ENCODE peak calls at places on chromosomes 12 and 14, in six cellular contexts. R, L, M, T, D and C are unnamed samples.

GRCh38 chr12:55745361-55746146 is 2.6 kb downstream of the GDF11 start:
- DNase-seq in L (no peak), M (peak; percentile 17), T (no peak), D (no peak), R (no peak), C (peak; percentile 84)

GRCh38 chr14:93926873-93927571 is at the start of gene FAM181A:
- DNase-seq in M (no peak), L (no peak), T (no peak), D (no peak), R (no peak), C (peak; percentile 63)

GRCh38 chr12:31353730-31354708 is 28.1 kb upstream of the SINHCAF start:
- DNase-seq in R (no peak), D (no peak), T (no peak), L (no peak), M (peak; percentile 6), C (peak; percentile 2)

GRCh38 chr12:45660330-45660729 is 69.2 kb upstream of the ARID2 start:
- DNase-seq in M (peak; percentile 76), D (no peak), T (peak; percentile 40), L (peak; percentile 45), R (no peak), C (no peak)

GRCh38 chr12:128994869-128995268 is 141.6 kb downstream of the GLT1D1 start:
- DNase-seq in D (no peak), M (no peak), T (no peak), L (no peak), R (no peak), C (peak; percentile 34)

GRCh38 chr14:56002876-56003625 is 115.2 kb upstream of the PELI2 start:
- DNase-seq in M (peak; percentile 16), D (no peak), T (no peak), L (no peak), R (no peak), C (no peak)

GRCh38 chr14:99484106-99484505 is 2.9 kb downstream of the CCNK start:
- DNase-seq in L (peak; percentile 63), D (no peak), M (no peak), T (no peak), R (no peak), C (no peak)

GRCh38 chr14:105019861-105020814 is 745 bp downstream of the CDCA4 start:
- DNase-seq in L (no peak), M (peak; percentile 41), T (no peak), D (no peak), R (peak; percentile 72), C (peak; percentile 82)

GRCh38 chr12:57893460-57894353 is 47.2 kb upstream of the CTDSP2 start:
- DNase-seq in R (peak; percentile 91), D (peak; percentile 91), T (no peak), M (peak; percentile 95), L (no peak), C (peak; percentile 86)

GRCh38 chr14:20412876-20413784 is at the start of gene TEP1:
- DNase-seq in T (peak; percentile 65), R (peak; percentile 82), D (peak; percentile 92), M (peak; percentile 87), L (no peak), C (peak; percentile 95)

GRCh38 chr12:16587110-16587453 is 18.9 kb downstream of the LMO3 start:
- DNase-seq in M (no peak), L (no peak), T (no peak), R (no peak), D (no peak), C (no peak)

GRCh38 chr14:65588426-65589140 is 176.1 kb downstream of the FUT8 start:
- DNase-seq in D (no peak), R (no peak), M (peak; percentile 54), L (no peak), T (no peak), C (peak; percentile 61)

GRCh38 chr12:51198568-51199400 is 19.1 kb downstream of the POU6F1 start:
- DNase-seq in L (no peak), R (no peak), M (no peak), D (no peak), T (no peak), C (no peak)

GRCh38 chr12:45259732-45260480 is 44.0 kb downstream of the ANO6 start:
- DNase-seq in T (peak; percentile 98), M (peak; percentile 54), L (no peak), R (no peak), D (no peak), C (peak; percentile 51)

GRCh38 chr12:7114008-7114407 is 5.0 kb upstream of the C1RL start:
- DNase-seq in M (no peak), D (peak; percentile 18), L (no peak), R (no peak), T (no peak), C (no peak)

GRCh38 chr12:29698756-29699155 is 85.0 kb downstream of the TMTC1 start:
- DNase-seq in L (no peak), R (no peak), M (no peak), T (no peak), D (no peak), C (no peak)

GRCh38 chr12:122067966-122068365 is 10.6 kb upstream of the MLXIP start:
- DNase-seq in L (no peak), T (no peak), D (no peak), M (peak; percentile 86), R (no peak), C (peak; percentile 82)

GRCh38 chr14:93825235-93825553 is 36.9 kb upstream of the PRIMA1 start:
- DNase-seq in R (no peak), D (no peak), L (no peak), T (no peak), M (no peak), C (no peak)

GRCh38 chr14:89378119-89378518 is 38.9 kb downstream of the FOXN3 start:
- DNase-seq in R (no peak), M (peak; percentile 72), T (no peak), L (peak; percentile 28), D (no peak), C (peak; percentile 86)

GRCh38 chr12:104477812-104478388 is 21.2 kb downstream of the CHST11 start:
- DNase-seq in L (no peak), T (no peak), D (no peak), M (no peak), R (no peak), C (no peak)

GRCh38 chr12:110548678-110549077 is 34.4 kb downstream of the PPTC7 start:
- DNase-seq in R (no peak), L (no peak), M (no peak), T (no peak), D (no peak), C (no peak)

GRCh38 chr14:51304428-51304827 is 64.4 kb downstream of the TMX1 start:
- DNase-seq in L (no peak), D (no peak), R (no peak), T (no peak), M (peak; percentile 81), C (no peak)

GRCh38 chr14:100880271-100881101 is 23.0 kb downstream of the RTL1 start:
- DNase-seq in L (no peak), R (no peak), T (no peak), D (no peak), M (no peak), C (no peak)

GRCh38 chr14:69559581-69560011 is 15.1 kb downstream of the CCDC177 start:
- DNase-seq in L (no peak), D (no peak), R (no peak), T (no peak), M (no peak), C (no peak)

DNA sequence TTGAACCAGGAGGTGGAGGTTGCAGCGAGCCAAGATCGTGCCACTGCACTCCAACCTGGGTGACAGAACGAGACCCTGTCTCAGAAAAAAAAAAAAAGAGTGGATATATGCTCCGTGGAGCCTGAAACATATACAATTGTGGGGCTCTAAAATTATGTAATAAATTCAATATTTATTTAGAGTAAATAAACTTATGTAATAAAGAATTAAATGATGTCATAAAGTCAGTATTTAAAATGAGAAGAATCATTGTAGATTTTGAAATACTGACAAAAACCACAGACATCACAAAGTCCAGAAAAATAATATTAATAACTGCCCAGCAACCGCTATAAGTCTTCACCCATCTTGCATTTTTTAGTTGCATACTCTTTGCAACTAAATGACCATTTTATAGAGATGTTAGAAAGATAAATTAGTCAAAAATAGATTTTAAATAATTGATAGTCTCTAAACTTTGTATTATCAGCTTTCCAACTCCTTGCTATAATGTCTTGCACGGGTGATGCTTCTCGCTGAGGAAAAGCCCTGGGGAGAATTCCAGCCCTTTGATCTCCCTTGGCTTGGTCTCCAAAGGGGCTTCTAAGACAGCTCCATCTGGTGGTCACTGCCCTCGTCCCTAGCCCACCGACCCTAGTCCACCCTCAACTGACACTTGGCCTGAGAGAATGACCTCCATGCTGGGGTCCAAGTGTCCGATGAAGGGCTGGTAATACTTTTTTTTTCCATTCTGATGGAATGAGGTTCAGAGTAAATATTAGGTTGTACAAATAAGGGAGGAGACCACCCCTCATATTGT is 7.9 kb upstream of the TMBIM6 start:
- DNase-seq in D (no peak), L (no peak), R (no peak), M (no peak), T (no peak), C (no peak)
- TF ChIP-seq CTCF in D (no peak), L (no peak), R (no peak), M (no peak), T (no peak), C (no peak)

DNA sequence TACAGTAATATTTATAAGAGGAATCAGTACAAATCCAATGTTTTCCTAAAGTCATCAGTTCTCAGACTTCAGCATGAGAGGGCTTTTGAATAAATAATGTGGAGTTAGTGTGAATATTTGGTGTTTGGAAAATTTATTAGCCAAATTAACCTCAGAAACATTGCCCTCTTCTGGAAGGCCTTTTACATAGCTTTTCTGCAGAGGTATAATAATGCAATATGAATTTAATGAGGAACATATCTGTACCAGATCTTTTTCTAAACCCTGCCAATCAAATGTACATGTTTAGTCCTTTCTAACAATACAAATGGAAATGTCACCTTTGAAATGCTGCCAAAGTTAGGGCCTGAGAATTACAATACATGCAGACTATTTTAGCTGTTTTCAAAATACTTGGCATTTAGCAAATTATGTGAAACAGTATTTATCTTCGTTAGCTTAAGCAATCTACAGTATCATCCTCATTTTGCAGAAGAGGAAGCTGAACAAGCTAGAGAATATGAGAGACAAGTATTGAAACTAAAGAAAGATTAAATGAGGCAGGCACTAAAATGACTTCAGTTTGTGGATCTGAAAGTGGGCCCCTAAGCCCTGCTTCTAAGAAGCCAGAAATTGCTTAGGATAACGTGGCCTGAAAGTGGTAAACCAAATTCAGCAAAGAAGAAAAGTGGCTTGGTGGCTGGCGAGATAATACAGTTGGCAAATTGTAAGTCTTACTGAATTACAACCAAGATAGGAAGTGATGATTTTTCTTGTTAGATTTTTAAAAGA is 60.4 kb upstream of the MANSC4 start:
- DNase-seq in M (no peak), T (no peak), L (no peak), D (no peak), R (no peak), C (no peak)
- TF ChIP-seq CTCF in M (peak; percentile 51), T (peak; percentile 61), L (peak; percentile 40), D (no peak), R (no peak), C (peak; percentile 55)

GRCh38 chr12:106918746-106919145 is 37.0 kb upstream of the TMEM263 start:
- DNase-seq in L (no peak), M (peak; percentile 21), T (no peak), R (no peak), D (no peak), C (no peak)
- TF ChIP-seq CTCF in L (peak; percentile 63), M (peak; percentile 70), T (peak; percentile 59), R (no peak), D (no peak), C (peak; percentile 59)

DNA sequence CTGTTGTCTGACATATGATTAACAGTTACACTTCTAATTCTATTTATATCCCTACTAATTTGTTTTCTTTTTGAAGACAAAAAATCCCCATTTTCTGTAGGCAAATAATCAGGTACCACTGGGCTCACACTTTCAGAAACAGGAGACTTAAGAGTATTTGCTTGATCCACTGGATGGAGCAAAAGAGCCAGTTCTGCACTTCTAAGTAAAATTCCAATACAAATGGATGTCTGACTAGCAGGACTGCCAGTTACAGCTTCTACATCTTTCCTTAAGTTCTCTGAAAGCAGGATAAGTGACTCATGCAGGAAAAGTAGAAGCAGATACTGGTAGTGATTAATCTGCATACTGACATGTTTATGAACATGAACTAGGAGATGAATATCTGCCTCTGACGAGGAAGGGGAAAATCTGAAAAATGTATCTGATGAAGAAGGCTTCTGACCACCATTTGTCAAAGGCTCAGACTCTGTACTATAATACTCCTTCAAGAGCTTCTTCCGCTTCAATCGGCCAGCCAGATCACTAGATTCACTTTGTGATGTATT is 73.8 kb upstream of the ANKS1B start:
- DNase-seq in T (peak; percentile 56), R (no peak), D (no peak), M (peak; percentile 76), L (peak; percentile 17), C (peak; percentile 94)
- TF ChIP-seq CTCF in T (no peak), R (no peak), D (no peak), M (peak; percentile 38), L (peak; percentile 2), C (peak; percentile 58)